ENCODE peak calls at places on chromosomes 13 and 19, in five cellular contexts. O is stimulated activated naive CD4-positive, alpha-beta T cell treated with Interleukin-2 at 50 U/mL for 16 hours; M is breast epithelium; J is tibial artery; A is NCI-H1105 treated with DMSO at 0.1 percent for 48 hours. D is an unnamed sample.

GRCh38 chr19:13291913-13292312 is 141.7 kb downstream of the IER2 start:
- DNase-seq in O (no peak), M (no peak), J (no peak), A (no peak), D (no peak)

GRCh38 chr19:2374808-2375207 is 14.7 kb downstream of the TMPRSS9 start:
- DNase-seq in O (no peak), M (no peak), J (no peak), A (no peak), D (no peak)

GRCh38 chr19:46133101-46133627 is 8.7 kb upstream of the IGFL3 start:
- DNase-seq in O (no peak), M (no peak), J (peak), A (peak), D (no peak)

GRCh38 chr13:20492036-20492435 is 33.6 kb downstream of the CRYL1 start:
- DNase-seq in O (no peak), M (no peak), J (no peak), A (no peak), D (no peak)

GRCh38 chr19:16385296-16385695 is 60.7 kb downstream of the KLF2 start:
- DNase-seq in O (no peak), M (no peak), J (no peak), A (no peak), D (peak)

GRCh38 chr13:30726192-30726591 is 9.2 kb upstream of the ALOX5AP start:
- DNase-seq in O (no peak), M (no peak), J (no peak), A (no peak), D (no peak)

GRCh38 chr13:40706439-40706838 is 40.0 kb upstream of the FOXO1 start:
- DNase-seq in O (no peak), M (no peak), J (no peak), A (no peak), D (no peak)

GRCh38 chr19:41705393-41706174 is 2.8 kb upstream of the CEACAM5 start:
- DNase-seq in O (no peak), M (no peak), J (no peak), A (no peak), D (peak)

GRCh38 chr19:19064811-19065745 is 1.3 kb downstream of the SLC25A42 start:
- DNase-seq in O (no peak), M (no peak), J (no peak), A (no peak), D (peak)

GRCh38 chr19:48826606-48827020 is 9.7 kb downstream of the HSD17B14 start:
- DNase-seq in O (no peak), M (no peak), J (no peak), A (no peak), D (no peak)

D was measured in activated effector memory CD4-positive, alpha-beta T cell treated with anti-CD3 and anti-CD28 coated beads, Interleukin-2, amount 50 U/mL, for 16 hours.